ENCODE peak calls at places on chromosome 9, in nine cellular contexts. J is naive thymus-derived CD4-positive, alpha-beta T cell; O is GM04503; T is A549; R is NCI-H345; Q is SIG-M5; I is left cardiac atrium; N is stimulated activated naive CD8-positive, alpha-beta T cell treated with anti-CD3 and anti-CD28 coated beads, Interleukin-15, amount 100 ng/mL, for 72 hours; Z is GOT3. U is an unnamed sample.

GRCh38 chr9:97900738-97901565 is 21.3 kb downstream of the TRMO start:
- DNase-seq in J (no peak), O (no peak), T (peak), R (peak), Q (no peak), I (peak), N (no peak), Z (no peak), U (no peak)

GRCh38 chr9:96204853-96205252 is 97.1 kb downstream of the HSD17B3 start:
- DNase-seq in J (no peak), O (no peak), T (no peak), R (no peak), Q (no peak), I (no peak), N (no peak), Z (no peak), U (no peak)

GRCh38 chr9:136588663-136589464 is 43.0 kb upstream of the NOTCH1 start:
- DNase-seq in J (no peak), O (no peak), T (no peak), R (no peak), Q (no peak), I (no peak), N (peak), Z (no peak), U (no peak)

GRCh38 chr9:27836661-27837401 is 263.6 kb upstream of the C9orf72 start:
- DNase-seq in J (no peak), O (no peak), T (no peak), R (no peak), Q (no peak), I (no peak), N (no peak), Z (no peak), U (no peak)

GRCh38 chr9:104575451-104575850 is 6.5 kb downstream of the OR13C8 start:
- DNase-seq in J (no peak), O (no peak), T (no peak), R (no peak), Q (no peak), I (no peak), N (no peak), Z (no peak), U (no peak)

GRCh38 chr9:16312116-16312515 is 558.4 kb downstream of the BNC2 start:
- DNase-seq in J (no peak), O (no peak), T (no peak), R (no peak), Q (no peak), I (no peak), N (no peak), Z (no peak), U (no peak)

GRCh38 chr9:70947086-70947485 is 174.3 kb downstream of the TRPM3 start:
- DNase-seq in J (no peak), O (no peak), T (no peak), R (no peak), Q (no peak), I (no peak), N (no peak), Z (no peak), U (no peak)

GRCh38 chr9:100150209-100150608 is 51.2 kb downstream of the INVS start:
- DNase-seq in J (no peak), O (no peak), T (no peak), R (no peak), Q (no peak), I (no peak), N (no peak), Z (no peak), U (no peak)

GRCh38 chr9:76987594-76988200 is 31.8 kb upstream of the FOXB2 start:
- DNase-seq in J (no peak), O (no peak), T (peak), R (peak), Q (no peak), I (no peak), N (no peak), Z (no peak), U (peak)

GRCh38 chr9:133777871-133778270 is 39.7 kb upstream of the SARDH start:
- DNase-seq in J (no peak), O (no peak), T (no peak), R (no peak), Q (no peak), I (no peak), N (no peak), Z (no peak), U (no peak)

GRCh38 chr9:94813379-94813778 is 86.9 kb downstream of the AOPEP start:
- DNase-seq in J (no peak), O (no peak), T (no peak), R (no peak), Q (no peak), I (no peak), N (no peak), Z (no peak), U (no peak)

GRCh38 chr9:112629890-112630485 is 87.9 kb downstream of the INIP start:
- DNase-seq in J (no peak), O (no peak), T (no peak), R (no peak), Q (no peak), I (no peak), N (no peak), Z (no peak), U (peak)

GRCh38 chr9:85224729-85225128 is 517.0 kb downstream of the AGTPBP1 start:
- DNase-seq in J (no peak), O (peak), T (no peak), R (no peak), Q (no peak), I (no peak), N (no peak), Z (no peak), U (no peak)

GRCh38 chr9:33620738-33621439 is 96.8 kb downstream of the ANKRD18B start:
- DNase-seq in J (no peak), O (peak), T (peak), R (peak), Q (no peak), I (no peak), N (no peak), Z (no peak), U (no peak)

U was measured in HL-60.